ENCODE peak calls at places on chromosomes 4 and X, in eight cellular contexts. D, C, E, I, G, L, V and T are unnamed samples.
A peak's percentile ranks its signal among the peaks of the same experiment; 100 is the strongest.

GRCh38 chr4:101835121-101835904 is 44.8 kb downstream of the BANK1 start:
- DNase-seq in I (no peak), E (peak; percentile 6), V (no peak), G (no peak), C (peak; percentile 58), L (no peak), D (no peak), T (no peak)

GRCh38 chr4:111362891-111363290 is 740.0 kb upstream of the PITX2 start:
- DNase-seq in D (no peak), G (no peak), L (no peak), I (peak; percentile 94), V (no peak), E (no peak), C (no peak), T (no peak)

GRCh38 chr4:184370711-184371389 is 103.5 kb downstream of the IRF2 start:
- DNase-seq in L (no peak), D (no peak), G (no peak), E (no peak), C (no peak), V (no peak), I (no peak), T (no peak)

GRCh38 chr4:71261633-71262121 is 77.1 kb upstream of the SLC4A4 start:
- DNase-seq in L (no peak), D (peak; percentile 51), V (no peak), G (no peak), C (no peak), E (no peak), I (no peak), T (no peak)

GRCh38 chrX:153646620-153647373 is at the start of gene DUSP9:
- DNase-seq in E (no peak), L (peak; percentile 40), I (no peak), C (no peak), V (no peak), G (no peak), D (no peak), T (no peak)

GRCh38 chr4:67790721-67791120 is 36.5 kb upstream of the GNRHR start:
- DNase-seq in C (no peak), V (no peak), G (no peak), I (no peak), D (no peak), L (no peak), E (no peak), T (no peak)

GRCh38 chrX:152817082-152817744 is 13.3 kb downstream of the CETN2 start:
- DNase-seq in I (no peak), G (no peak), C (peak; percentile 17), D (peak; percentile 15), V (peak; percentile 26), L (no peak), E (peak; percentile 41), T (no peak)

GRCh38 chr4:185504098-185505047 is 30.9 kb downstream of the PDLIM3 start:
- DNase-seq in E (peak; percentile 3), V (peak; percentile 82), C (no peak), D (no peak), G (peak; percentile 83), L (no peak), I (no peak), T (no peak)

GRCh38 chr4:40843696-40844095 is 93.9 kb downstream of the NSUN7 start:
- DNase-seq in G (no peak), V (no peak), C (no peak), E (no peak), I (no peak), L (peak; percentile 4), D (peak; percentile 65), T (no peak)

GRCh38 chr4:43374352-43374751 is 481.8 kb downstream of the GRXCR1 start:
- DNase-seq in V (no peak), C (peak; percentile 38), D (no peak), I (no peak), G (no peak), L (no peak), E (no peak), T (no peak)

GRCh38 chr4:109011241-109012031 is 248.6 kb upstream of the ETNPPL start:
- DNase-seq in D (no peak), V (no peak), E (no peak), L (no peak), C (no peak), I (no peak), G (no peak), T (no peak)

GRCh38 chr4:129926936-129927335 is 831.0 kb downstream of the C4orf33 start:
- DNase-seq in G (no peak), I (no peak), D (no peak), V (no peak), E (peak; percentile 9), L (no peak), C (peak; percentile 7), T (no peak)

GRCh38 chrX:72002886-72003285 is 92.2 kb downstream of the NHSL2 start:
- DNase-seq in L (no peak), G (no peak), C (no peak), D (no peak), V (no peak), I (no peak), E (no peak), T (no peak)

GRCh38 chr4:1211371-1211770 is 37.6 kb downstream of the CTBP1 start:
- DNase-seq in L (peak; percentile 22), E (no peak), G (peak; percentile 9), I (no peak), C (no peak), V (peak; percentile 3), D (no peak), T (no peak)

GRCh38 chr4:85147481-85148076 is 181.1 kb upstream of the WDFY3 start:
- DNase-seq in V (peak; percentile 24), I (peak; percentile 10), C (peak; percentile 44), G (peak; percentile 38), E (peak; percentile 67), D (peak; percentile 67), L (no peak), T (no peak)

GRCh38 chrX:18855919-18856644 is 127.8 kb downstream of the PHKA2 start:
- DNase-seq in E (no peak), D (peak; percentile 86), I (no peak), C (peak; percentile 22), V (no peak), L (no peak), G (no peak), T (no peak)

GRCh38 chr4:174467107-174467506 is 55.2 kb downstream of the HPGD start:
- DNase-seq in D (no peak), C (peak; percentile 23), L (no peak), V (no peak), I (no peak), E (no peak), G (no peak), T (no peak)

DNA sequence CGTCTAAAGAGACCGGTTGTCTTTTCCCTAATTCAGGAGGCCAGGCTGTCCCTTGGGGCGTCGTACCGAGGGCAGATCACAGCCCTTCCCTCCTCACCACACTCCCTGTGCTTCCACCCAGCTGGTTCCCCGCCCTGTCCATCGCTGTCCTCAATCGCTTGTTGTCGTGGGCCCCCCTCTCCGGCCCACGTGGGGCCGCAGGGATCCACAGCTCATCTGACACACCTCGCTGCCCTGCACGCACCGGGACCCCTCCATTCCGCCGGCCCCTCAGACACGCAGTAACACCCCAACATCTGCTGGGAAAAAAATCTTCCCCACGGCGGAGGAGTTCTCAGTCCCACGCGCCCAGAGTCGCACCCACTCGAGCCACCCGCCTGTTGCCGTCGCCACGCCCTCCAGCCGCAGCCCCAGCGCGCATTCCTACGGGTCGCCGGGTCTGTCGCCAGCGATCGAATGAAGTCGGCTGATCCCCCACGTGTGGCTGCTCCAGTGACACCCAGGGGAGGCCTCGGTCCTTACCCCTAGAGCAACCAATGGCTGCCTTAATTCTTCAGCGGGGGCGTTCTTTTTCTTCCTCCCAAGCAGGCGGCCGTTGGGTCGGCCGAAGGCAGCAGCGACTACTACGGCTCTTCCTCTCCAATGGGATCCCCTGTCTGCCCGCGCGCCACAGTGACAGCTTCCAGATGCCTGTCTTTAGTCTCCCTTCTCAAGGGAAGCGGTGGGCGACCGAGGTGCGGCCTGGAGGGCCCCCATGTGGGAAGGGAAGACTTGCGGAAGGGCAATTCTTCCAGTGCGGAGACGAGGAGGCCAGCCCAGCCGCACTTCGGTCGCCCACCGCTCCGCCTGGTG is 885 bp upstream of the SEPTIN11 start:
- DNase-seq in L (peak; percentile 82), V (peak; percentile 81), E (peak; percentile 77), I (no peak), D (peak; percentile 93), C (peak; percentile 71), G (peak; percentile 74), T (peak; percentile 77)
- TF ChIP-seq CTCF in L (no peak), V (no peak), E (peak; percentile 22), I (peak; percentile 33), D (no peak), C (no peak), G (no peak), T (no peak)

GRCh38 chr4:66691101-66691500 is 854.2 kb downstream of the CENPC start:
- DNase-seq in E (no peak), I (no peak), C (no peak), D (no peak), V (no peak), G (no peak), L (no peak), T (no peak)
- TF ChIP-seq CTCF in E (no peak), I (no peak), C (peak; percentile 32), D (no peak), V (no peak), G (no peak), L (no peak), T (no peak)

GRCh38 chr4:113293673-113294072 is 244.2 kb downstream of the ANK2 start:
- DNase-seq in E (peak; percentile 37), L (no peak), I (no peak), C (no peak), D (no peak), V (no peak), G (no peak), T (no peak)
- TF ChIP-seq CTCF in E (peak; percentile 65), L (no peak), I (peak; percentile 25), C (no peak), D (no peak), V (no peak), G (no peak), T (no peak)

GRCh38 chr4:7474320-7474719 is 39.6 kb upstream of the PSAPL1 start:
- DNase-seq in L (no peak), D (no peak), G (no peak), I (no peak), V (no peak), E (no peak), C (no peak), T (no peak)
- TF ChIP-seq CTCF in L (no peak), D (no peak), G (no peak), I (no peak), V (no peak), E (no peak), C (no peak), T (no peak)

DNA sequence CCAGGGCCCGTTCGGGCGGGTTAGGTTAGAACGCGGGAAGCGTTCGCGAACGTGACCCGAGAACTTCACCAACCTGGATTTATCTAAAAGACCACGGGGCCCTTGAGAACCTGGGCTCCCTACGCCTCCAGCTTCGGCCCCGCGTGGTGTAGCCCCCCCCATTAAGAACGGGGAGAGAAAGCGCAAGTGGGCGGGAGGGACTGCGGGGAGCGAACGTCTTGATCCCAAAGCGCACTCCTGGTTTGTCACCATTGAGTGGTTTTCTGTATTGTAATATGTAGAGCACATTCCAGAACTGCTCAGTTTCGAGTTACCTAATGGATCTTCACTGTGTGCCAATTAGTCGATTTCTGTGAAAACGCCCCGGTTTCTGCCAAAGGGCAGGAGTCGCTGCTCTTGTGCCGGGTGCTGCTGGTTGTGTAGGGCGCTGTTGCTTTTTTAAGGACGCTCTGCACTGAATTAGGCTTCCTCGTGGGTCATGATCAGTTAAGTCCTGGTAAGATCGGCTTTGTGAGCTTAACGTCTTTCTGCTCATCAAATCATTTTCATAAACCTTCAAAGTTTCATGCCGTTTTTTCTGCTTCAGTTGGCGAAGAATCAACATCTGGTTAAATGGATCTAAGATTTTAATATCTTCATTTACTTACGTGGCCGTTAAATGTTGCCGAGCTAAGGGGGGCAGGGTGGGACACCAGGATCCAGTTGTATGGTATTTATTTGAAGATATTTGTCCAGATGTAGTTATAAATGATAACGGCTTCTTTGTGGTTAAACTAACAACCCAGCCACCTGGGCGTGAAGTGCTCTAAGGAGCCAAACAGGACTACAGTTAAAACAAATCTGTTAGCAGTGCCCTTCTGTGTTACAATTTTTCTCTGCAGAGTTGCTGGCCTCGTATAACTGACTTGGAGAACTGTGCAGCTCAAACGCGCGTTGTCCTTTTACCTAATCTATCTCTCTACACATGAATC is 808 bp downstream of the MND1 start:
- DNase-seq in C (peak; percentile 62), L (no peak), G (no peak), E (peak; percentile 52), D (peak; percentile 76), I (no peak), V (peak; percentile 14), T (no peak)
- TF ChIP-seq CTCF in C (no peak), L (no peak), G (no peak), E (no peak), D (no peak), I (no peak), V (no peak), T (no peak)